ENCODE peak calls at places on chromosomes 11 and 22, in six cellular contexts. J, Y, E, K, S and M are unnamed samples.

GRCh38 chr11:15379483-15379882 is 264.8 kb downstream of the INSC start:
- DNase-seq in J (no peak), Y (no peak), E (no peak), K (no peak), S (no peak), M (no peak)

GRCh38 chr22:43274595-43275240 is 68.5 kb downstream of the SCUBE1 start:
- DNase-seq in J (no peak), Y (no peak), E (no peak), K (no peak), S (no peak), M (no peak)

GRCh38 chr11:44905131-44905866 is 45.4 kb downstream of the TP53I11 start:
- DNase-seq in J (no peak), Y (peak; percentile 37), E (no peak), K (peak; percentile 54), S (no peak), M (no peak)

GRCh38 chr11:19547044-19547443 is 165.6 kb upstream of the NAV2 start:
- DNase-seq in J (no peak), Y (no peak), E (no peak), K (no peak), S (no peak), M (no peak)

GRCh38 chr22:47437110-47437509 is 674.7 kb downstream of the TBC1D22A start:
- DNase-seq in J (no peak), Y (no peak), E (no peak), K (no peak), S (no peak), M (no peak)

GRCh38 chr22:44042822-44043221 is 18.7 kb downstream of the PARVB start:
- DNase-seq in J (no peak), Y (peak; percentile 51), E (peak; percentile 53), K (no peak), S (no peak), M (no peak)

GRCh38 chr11:75196426-75196825 is 44.1 kb upstream of the TPBGL start:
- DNase-seq in J (no peak), Y (no peak), E (no peak), K (no peak), S (no peak), M (no peak)

GRCh38 chr11:15826826-15827225 is 529.5 kb downstream of the SOX6 start:
- DNase-seq in J (no peak), Y (no peak), E (peak; percentile 22), K (peak; percentile 68), S (no peak), M (peak; percentile 35)

GRCh38 chr11:78699606-78700005 is 124.9 kb upstream of the NARS2 start:
- DNase-seq in J (no peak), Y (no peak), E (no peak), K (no peak), S (no peak), M (no peak)

DNA sequence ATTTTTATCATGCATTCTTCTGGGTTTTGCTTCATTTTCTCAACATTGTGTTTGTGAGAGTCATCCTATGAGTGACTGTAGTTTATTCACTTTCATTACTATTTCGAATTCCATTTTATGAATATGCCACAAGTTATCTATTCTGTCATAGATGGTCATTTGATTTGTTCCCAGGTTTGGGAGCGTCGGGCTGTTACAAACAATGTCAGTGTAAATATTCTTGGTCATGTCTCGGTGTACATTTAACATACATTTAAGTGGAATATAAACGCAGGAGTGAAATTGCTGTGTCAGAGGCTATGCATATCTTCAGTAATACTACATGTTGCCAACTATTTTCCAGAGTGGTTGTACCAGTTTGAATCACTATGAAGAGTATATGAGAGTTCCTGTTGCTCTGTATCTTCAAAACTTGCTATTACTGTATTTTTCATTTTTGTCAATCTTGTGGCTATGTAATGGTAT is 2.4 kb downstream of the TRIM44 start:
- DNase-seq in J (no peak), Y (peak; percentile 14), E (no peak), K (no peak), S (no peak), M (no peak)
- H3K4me3 ChIP-seq in J (no peak overlapping the region), Y (no peak overlapping the region), E (no peak overlapping the region), K (peak overlapping the region; percentile 58), S (no peak overlapping the region), M (no peak overlapping the region)

DNA sequence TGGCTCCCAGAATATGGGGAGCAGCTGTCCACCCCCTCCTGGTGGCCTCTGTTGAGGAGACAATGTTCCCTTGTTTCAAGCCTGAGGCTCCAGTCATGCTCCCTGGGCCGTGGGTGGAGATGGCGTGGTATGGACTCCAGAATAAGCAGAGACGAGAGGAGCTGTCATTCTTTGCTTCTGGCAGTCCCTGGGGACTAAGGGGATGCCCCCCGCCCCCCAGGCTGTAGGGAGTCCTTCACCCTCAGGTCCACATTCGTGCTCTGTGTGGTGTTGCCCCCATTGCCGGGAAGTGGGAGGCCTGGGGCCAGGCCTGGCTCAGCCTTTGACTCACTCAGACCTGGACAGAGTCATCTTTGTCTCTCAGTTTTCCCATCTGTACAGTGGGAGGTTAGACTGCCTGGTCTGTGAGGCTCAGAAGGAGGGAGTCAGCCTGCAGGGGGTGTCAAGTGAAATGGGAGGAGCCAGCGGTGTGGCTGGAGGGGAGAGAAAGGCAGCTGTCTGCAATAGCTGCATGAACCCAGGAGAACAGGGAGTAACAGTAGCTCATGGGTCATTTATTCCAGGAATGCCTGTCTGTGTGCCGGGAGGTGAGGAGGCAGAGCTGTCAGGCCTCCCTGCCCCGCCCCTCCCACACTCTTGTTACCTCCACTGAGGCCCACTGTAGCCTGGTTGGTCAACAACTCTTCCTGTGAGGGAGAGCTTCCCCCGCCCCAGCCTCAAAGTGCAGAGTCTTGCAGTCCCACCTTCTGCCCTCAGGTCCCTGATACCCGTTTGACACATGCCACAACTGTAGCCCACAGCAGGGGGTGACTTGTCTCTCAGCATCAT is 6.3 kb downstream of the ARHGEF17 start:
- DNase-seq in J (no peak), Y (peak; percentile 72), E (peak; percentile 47), K (peak; percentile 59), S (peak; percentile 60), M (peak; percentile 69)
- TF ChIP-seq CTCF in J (no peak), Y (no peak), E (no peak), K (no peak), S (no peak), M (no peak)

DNA sequence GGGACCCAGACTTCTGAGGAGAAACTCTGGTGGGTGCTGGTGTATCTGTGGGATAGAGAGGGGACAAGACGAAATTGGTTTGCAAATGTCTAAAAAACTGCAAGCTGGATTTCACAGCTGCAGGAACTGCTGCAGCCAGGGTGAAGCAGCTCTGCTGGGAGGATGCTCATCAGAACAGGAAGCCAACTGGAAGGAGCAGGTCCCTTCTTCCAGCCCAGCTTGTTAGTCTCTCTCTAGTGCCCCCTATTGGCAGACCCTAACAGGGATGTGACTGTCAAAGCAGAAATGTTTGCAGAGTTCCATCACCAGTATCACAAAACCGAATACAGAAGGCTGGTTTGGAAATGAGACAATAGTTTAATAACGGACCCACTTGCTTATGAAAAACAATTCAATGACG is 74.8 kb upstream of the SLC22A12 start:
- DNase-seq in J (no peak), Y (no peak), E (no peak), K (peak; percentile 31), S (no peak), M (no peak)
- H3K4me1 ChIP-seq in J (no peaks in the 10 kb centered on the region), Y (no peaks in the 10 kb centered on the region), E (no peaks in the 10 kb centered on the region), K (no peaks in the 10 kb centered on the region), S (no peaks in the 10 kb centered on the region), M (no peaks in the 10 kb centered on the region)

GRCh38 chr22:19172213-19173046 is 6.1 kb downstream of the SLC25A1 start:
- DNase-seq in J (no peak), Y (no peak), E (no peak), K (no peak), S (no peak), M (no peak)
- H3K4me3 ChIP-seq in J (peak overlapping the region; percentile 80), Y (peak overlapping the region; percentile 98), E (peak overlapping the region; percentile 94), K (peak overlapping the region; percentile 66), S (peak overlapping the region; percentile 89), M (peak overlapping the region; percentile 92)

DNA sequence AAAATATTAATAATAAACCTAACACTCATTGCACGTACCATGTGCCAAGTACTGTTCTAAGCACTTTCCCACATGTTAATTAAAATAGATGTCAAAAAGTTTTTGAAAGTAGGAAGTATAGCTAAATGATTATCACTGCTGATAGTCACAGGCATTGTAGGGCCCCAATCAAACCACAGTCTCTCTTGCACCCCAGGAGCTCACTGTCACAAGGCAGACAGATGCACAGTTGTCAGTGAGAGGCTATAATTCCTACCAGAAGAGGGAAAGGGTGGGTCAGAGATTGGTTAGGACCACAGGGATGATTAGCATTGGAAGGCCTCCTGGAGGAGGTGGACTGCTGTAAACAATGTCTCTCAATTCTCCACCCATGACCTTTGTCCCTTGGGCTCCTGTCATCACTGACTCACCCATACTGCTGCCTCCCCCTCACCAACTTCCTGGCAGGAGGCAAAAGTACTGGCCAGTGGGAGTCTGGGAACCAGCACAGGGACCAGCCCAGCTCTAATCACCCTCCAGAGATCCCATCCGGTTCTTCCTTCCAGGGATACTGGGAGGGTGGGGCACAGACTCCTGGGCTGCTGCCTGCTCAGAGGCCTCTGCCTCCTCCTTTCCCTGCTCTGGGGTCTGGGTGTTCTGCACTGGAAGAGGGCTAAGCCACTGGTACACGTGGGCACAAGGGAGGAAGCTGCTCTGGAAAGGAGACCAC is 1.1 kb upstream of the POLD4 start:
- DNase-seq in J (peak; percentile 98), Y (peak; percentile 98), E (peak; percentile 96), K (peak; percentile 89), S (peak; percentile 89), M (peak; percentile 80)
- TF ChIP-seq CTCF in J (no peak), Y (peak; percentile 41), E (peak; percentile 37), K (no peak), S (peak; percentile 26), M (no peak)

GRCh38 chr11:57778318-57779037 is 16.9 kb downstream of the CTNND1 start:
- DNase-seq in J (peak; percentile 78), Y (peak; percentile 98), E (peak; percentile 96), K (peak; percentile 61), S (peak; percentile 87), M (peak; percentile 94)

GRCh38 chr11:57777969-57778317 is 16.3 kb downstream of the CTNND1 start:
- DNase-seq in J (no peak), Y (no peak), E (no peak), K (no peak), S (no peak), M (no peak)

GRCh38 chr11:57776577-57776976 is 15.0 kb downstream of the CTNND1 start:
- DNase-seq in J (no peak), Y (no peak), E (no peak), K (no peak), S (no peak), M (no peak)

GRCh38 chr11:57781529-57781943 is 19.9 kb downstream of the CTNND1 start:
- DNase-seq in J (no peak), Y (peak; percentile 33), E (no peak), K (no peak), S (no peak), M (peak; percentile 36)

DNA sequence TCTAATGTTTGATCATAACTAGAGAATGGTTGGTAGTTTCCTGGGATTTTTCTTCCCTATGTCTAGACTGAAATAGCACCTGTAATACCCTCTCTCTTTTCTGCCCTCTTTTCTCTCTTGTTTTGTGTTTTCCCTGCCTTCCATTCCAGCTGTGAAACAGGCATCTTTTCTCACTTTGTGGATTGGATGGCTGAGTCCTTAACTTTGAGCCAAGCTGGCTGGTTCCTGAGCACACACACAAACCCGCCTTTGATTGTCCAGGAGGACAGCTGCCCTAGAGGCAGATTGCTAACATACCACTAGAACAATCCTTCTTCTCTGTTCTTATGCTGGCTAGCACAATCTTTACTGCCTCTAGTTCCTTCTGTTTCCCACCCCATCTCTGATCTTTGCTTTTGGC is 17.7 kb downstream of the CTNND1 start:
- DNase-seq in J (no peak), Y (peak; percentile 63), E (no peak), K (no peak), S (no peak), M (peak; percentile 58)
- H3K4me1 ChIP-seq in J (peaks cover 81% of the 10 kb centered on the region), Y (peaks cover 31% of the 10 kb centered on the region), E (peaks cover 31% of the 10 kb centered on the region), K (peaks cover 72% of the 10 kb centered on the region), S (peaks cover 37% of the 10 kb centered on the region), M (peaks cover 98% of the 10 kb centered on the region)